ENCODE peak calls at places on chromosome 9, in seven cellular contexts. L, T, N, D, R, K and J are unnamed samples.

GRCh38 chr9:75108571-75108970 is 20.3 kb downstream of the OSTF1 start:
- DNase-seq in L (no peak), T (no peak), N (no peak), D (no peak), R (no peak), K (peak; percentile 83), J (no peak)

GRCh38 chr9:88932766-88933165 is 58.5 kb upstream of the S1PR3 start:
- DNase-seq in L (no peak), T (peak; percentile 86), N (no peak), D (no peak), R (no peak), K (no peak), J (no peak)

GRCh38 chr9:134719331-134719730 is 77.7 kb downstream of the COL5A1 start:
- DNase-seq in L (no peak), T (no peak), N (no peak), D (no peak), R (no peak), K (no peak), J (no peak)

GRCh38 chr9:127050581-127050980 is 71.9 kb downstream of the ANGPTL2 start:
- DNase-seq in L (no peak), T (no peak), N (no peak), D (no peak), R (no peak), K (no peak), J (no peak)

GRCh38 chr9:18785604-18786003 is 247.4 kb downstream of the SAXO1 start:
- DNase-seq in L (no peak), T (no peak), N (no peak), D (no peak), R (no peak), K (no peak), J (no peak)

GRCh38 chr9:14400658-14400995 is 86.7 kb upstream of the NFIB start:
- DNase-seq in L (no peak), T (peak; percentile 30), N (peak; percentile 51), D (no peak), R (no peak), K (peak; percentile 68), J (peak; percentile 67)

GRCh38 chr9:109118802-109119438 is 827 bp downstream of the TMEM245 start:
- DNase-seq in L (peak; percentile 54), T (no peak), N (peak; percentile 24), D (no peak), R (no peak), K (peak; percentile 33), J (no peak)

GRCh38 chr9:116576386-116576785 is 110.7 kb upstream of the TRIM32 start:
- DNase-seq in L (no peak), T (no peak), N (no peak), D (no peak), R (no peak), K (no peak), J (no peak)

GRCh38 chr9:132885691-132886357 is 7.1 kb downstream of the SPACA9 start:
- DNase-seq in L (no peak), T (no peak), N (no peak), D (no peak), R (no peak), K (peak; percentile 18), J (peak; percentile 38)

GRCh38 chr9:80020530-80020929 is 448.8 kb downstream of the TLE4 start:
- DNase-seq in L (no peak), T (no peak), N (no peak), D (no peak), R (no peak), K (no peak), J (no peak)

GRCh38 chr9:84838879-84839278 is 169.3 kb downstream of the NTRK2 start:
- DNase-seq in L (no peak), T (no peak), N (no peak), D (no peak), R (no peak), K (no peak), J (no peak)

GRCh38 chr9:89814340-89815040 is 209.7 kb downstream of the GADD45G start:
- DNase-seq in L (no peak), T (peak; percentile 86), N (peak; percentile 19), D (no peak), R (no peak), K (peak; percentile 58), J (no peak)

GRCh38 chr9:132411091-132411508 is 1.1 kb downstream of the CFAP77 start:
- DNase-seq in L (peak; percentile 85), T (peak; percentile 75), N (no peak), D (peak; percentile 75), R (no peak), K (peak; percentile 53), J (peak; percentile 69)

GRCh38 chr9:129209580-129209979 is 31.5 kb upstream of the IER5L start:
- DNase-seq in L (no peak), T (no peak), N (no peak), D (no peak), R (no peak), K (no peak), J (no peak)

GRCh38 chr9:114039484-114039883 is 38.6 kb downstream of the AMBP start:
- DNase-seq in L (peak; percentile 8), T (no peak), N (no peak), D (no peak), R (no peak), K (no peak), J (no peak)